ENCODE peak calls at places on chromosomes 12 and 14, in eight cellular contexts. M is BJ, C is occipital lobe, I is aorta, Y is right lobe of liver, D is neural crest cell, A is NCI-H2171 treated with DMSO at 0.1 percent for 48 hours, Z is GDM1. P is an unnamed sample.

GRCh38 chr12:121499929-121500793 is 80.7 kb downstream of the KDM2B start:
- DNase-seq in M (peak), C (peak), I (peak), Y (peak), D (peak), A (peak), Z (peak), P (peak)

GRCh38 chr14:92108345-92109254 is 2.2 kb upstream of the ATXN3 start:
- DNase-seq in M (no peak), C (peak), I (no peak), Y (no peak), D (peak), A (no peak), Z (no peak), P (no peak)

GRCh38 chr12:100860611-100861010 is 66.0 kb downstream of the ANO4 start:
- DNase-seq in M (no peak), C (no peak), I (no peak), Y (no peak), D (no peak), A (no peak), Z (no peak), P (no peak)

GRCh38 chr12:112992541-112993398 is 14.5 kb downstream of the OAS2 start:
- DNase-seq in M (peak), C (no peak), I (peak), Y (no peak), D (peak), A (peak), Z (peak), P (no peak)

GRCh38 chr12:3161861-3162260 is 84.7 kb downstream of the TSPAN9 start:
- DNase-seq in M (no peak), C (no peak), I (peak), Y (peak), D (no peak), A (no peak), Z (no peak), P (no peak)

GRCh38 chr14:73058923-73059311 is 583 bp downstream of the RBM25 start:
- DNase-seq in M (no peak), C (peak), I (peak), Y (no peak), D (no peak), A (no peak), Z (no peak), P (no peak)

GRCh38 chr12:96063046-96063445 is 27.7 kb upstream of the LTA4H start:
- DNase-seq in M (no peak), C (no peak), I (no peak), Y (no peak), D (no peak), A (no peak), Z (peak), P (no peak)

GRCh38 chr12:123389560-123390351 is 5.8 kb downstream of the KMT5A start:
- DNase-seq in M (no peak), C (no peak), I (peak), Y (peak), D (peak), A (no peak), Z (no peak), P (no peak)

GRCh38 chr14:58955294-58955821 is 233.1 kb upstream of the DAAM1 start:
- DNase-seq in M (no peak), C (no peak), I (no peak), Y (no peak), D (no peak), A (no peak), Z (peak), P (no peak)

GRCh38 chr14:90388982-90389381 is 7.8 kb upstream of the CALM1 start:
- DNase-seq in M (no peak), C (no peak), I (no peak), Y (no peak), D (no peak), A (no peak), Z (no peak), P (no peak)

GRCh38 chr12:110796952-110797351 is 49.8 kb upstream of the CCDC63 start:
- DNase-seq in M (no peak), C (no peak), I (no peak), Y (no peak), D (no peak), A (no peak), Z (no peak), P (no peak)